ENCODE peak calls at places on chromosomes 11 and 22, in five cellular contexts. X is ACHN; U is KG1; P is CD8-positive, alpha-beta memory T cell; N is Kasumi-1. L is an unnamed sample.

GRCh38 chr11:57430946-57431345 is 4.0 kb upstream of the SLC43A3 start:
- DNase-seq in U (peak), N (peak), X (no peak), P (no peak), L (no peak)

GRCh38 chr11:68816917-68817419 is 24.7 kb downstream of the CPT1A start:
- DNase-seq in P (no peak), U (no peak), X (no peak), N (no peak), L (peak)

GRCh38 chr11:38460901-38461300 is 1862.9 kb upstream of the RAG2 start:
- DNase-seq in X (no peak), N (no peak), P (no peak), U (no peak), L (no peak)

GRCh38 chr11:47264119-47264915 is 5.6 kb upstream of the MADD start:
- DNase-seq in X (no peak), U (no peak), P (no peak), N (no peak), L (no peak)

GRCh38 chr22:45612451-45612901 is 59.2 kb upstream of the ATXN10 start:
- DNase-seq in P (peak), X (no peak), N (peak), U (no peak), L (peak)

GRCh38 chr11:116044946-116045345 is 540.7 kb upstream of the CADM1 start:
- DNase-seq in X (no peak), N (no peak), U (no peak), P (no peak), L (no peak)

GRCh38 chr11:62664405-62665074 is 470 bp downstream of the C11orf98 start:
- DNase-seq in U (peak), X (peak), P (no peak), N (peak), L (peak)

GRCh38 chr11:118152020-118152551 is 537 bp downstream of the SCN4B start:
- DNase-seq in U (no peak), N (no peak), P (no peak), X (no peak), L (no peak)

GRCh38 chr11:126564588-126564987 is 209.1 kb downstream of the ST3GAL4 start:
- DNase-seq in U (no peak), N (no peak), X (no peak), P (no peak), L (no peak)

GRCh38 chr11:17013548-17014320 is 480 bp downstream of the PLEKHA7 start:
- DNase-seq in U (no peak), X (no peak), P (peak), N (no peak), L (peak)

GRCh38 chr11:114719562-114719961 is 41.2 kb downstream of the NXPE2 start:
- DNase-seq in N (no peak), X (no peak), U (no peak), P (no peak), L (no peak)

GRCh38 chr11:63869171-63869591 is 30.3 kb downstream of the MARK2 start:
- DNase-seq in X (no peak), N (no peak), U (no peak), P (no peak), L (no peak)

GRCh38 chr11:47672283-47672730 is 29.9 kb upstream of the MTCH2 start:
- DNase-seq in N (no peak), P (no peak), X (no peak), U (no peak), L (no peak)

GRCh38 chr11:134944986-134945385 is 532.9 kb upstream of the B3GAT1 start:
- DNase-seq in X (no peak), U (no peak), N (no peak), P (no peak), L (no peak)

GRCh38 chr22:48945621-48946458 is 881.8 kb downstream of the BRD1 start:
- DNase-seq in P (no peak), N (no peak), U (no peak), X (no peak), L (no peak)

GRCh38 chr11:5892908-5893307 is at the start of gene OR52E5:
- DNase-seq in X (no peak), N (no peak), U (no peak), P (no peak), L (no peak)